ENCODE peak calls at places on chromosomes 13 and 19, in seven cellular contexts. L is progenitor cell of endocrine pancreas; C is activated gamma-delta T cell; V is stimulated activated naive CD8-positive, alpha-beta T cell treated with anti-CD3 and anti-CD28 coated beads, Interleukin-15, Interleukin-2, amounts not matched to agents 100 U/mL and 50 U/mL, for 24 hours; X is naive thymus-derived CD8-positive, alpha-beta T cell; S is breast epithelium; U is lower leg skin. W is an unnamed sample.

GRCh38 chr13:112693831-112694497 is 4.1 kb downstream of the ATP11A start:
- DNase-seq in U (no peak), S (peak), V (no peak), X (no peak), C (no peak), L (no peak), W (no peak)

GRCh38 chr19:41546386-41546789 is 29.6 kb upstream of the CEACAM21 start:
- DNase-seq in L (no peak), S (no peak), U (no peak), V (no peak), C (no peak), X (peak), W (no peak)

GRCh38 chr19:2252481-2253105 is 3.5 kb downstream of the AMH start:
- DNase-seq in U (no peak), X (no peak), L (no peak), C (no peak), V (no peak), S (no peak), W (no peak)

GRCh38 chr19:41958367-41959055 is 610 bp downstream of the RABAC1 start:
- DNase-seq in U (peak), C (peak), S (peak), V (peak), X (peak), L (peak), W (peak)

GRCh38 chr19:45250832-45251451 is at the start of gene MARK4:
- DNase-seq in V (peak), X (peak), C (peak), L (peak), S (no peak), U (no peak), W (peak)

GRCh38 chr13:66996503-66996902 is 233.6 kb downstream of the PCDH9 start:
- DNase-seq in U (no peak), L (no peak), C (no peak), V (no peak), X (no peak), S (no peak), W (no peak)

GRCh38 chr13:109271061-109271460 is 515.3 kb downstream of the IRS2 start:
- DNase-seq in X (no peak), U (no peak), C (no peak), L (no peak), S (no peak), V (no peak), W (no peak)

GRCh38 chr13:105591308-105591707 is 944.2 kb downstream of the EFNB2 start:
- DNase-seq in U (no peak), L (no peak), S (no peak), V (no peak), C (no peak), X (no peak), W (no peak)

GRCh38 chr13:97058417-97058816 is 64.1 kb upstream of the OXGR1 start:
- DNase-seq in X (no peak), V (no peak), U (no peak), C (no peak), L (no peak), S (no peak), W (no peak)

GRCh38 chr13:40982772-40983171 is 36.3 kb downstream of the ELF1 start:
- DNase-seq in S (no peak), U (peak), V (peak), C (no peak), L (no peak), X (peak), W (no peak)

GRCh38 chr13:42893346-42893745 is 98.7 kb downstream of the EPSTI1 start:
- DNase-seq in U (no peak), C (no peak), V (no peak), X (no peak), L (no peak), S (no peak), W (no peak)

GRCh38 chr19:58059003-58059671 is at the start of gene ZNF135:
- DNase-seq in L (peak), U (peak), V (peak), S (peak), X (peak), C (no peak), W (peak)

GRCh38 chr13:71964491-71965108 is 97.6 kb upstream of the DACH1 start:
- DNase-seq in S (no peak), C (no peak), U (no peak), X (no peak), L (no peak), V (no peak), W (no peak)

GRCh38 chr19:46131485-46132143 is 7.1 kb upstream of the IGFL3 start:
- DNase-seq in X (no peak), C (no peak), L (no peak), U (no peak), V (no peak), S (no peak), W (no peak)

GRCh38 chr19:38852231-38853044 is 2.7 kb upstream of the HNRNPL start:
- DNase-seq in U (peak), X (peak), S (peak), C (peak), L (peak), V (peak), W (no peak)

GRCh38 chr13:39765801-39766463 is 110.5 kb downstream of the COG6 start:
- DNase-seq in U (peak), C (no peak), L (no peak), S (no peak), V (peak), X (no peak), W (peak)

GRCh38 chr13:40563350-40564125 is 102.9 kb downstream of the FOXO1 start:
- DNase-seq in L (no peak), X (no peak), V (no peak), C (no peak), S (no peak), U (no peak), W (no peak)

GRCh38 chr19:32450217-32450616 is 44.6 kb downstream of the DPY19L3 start:
- DNase-seq in L (no peak), S (no peak), U (no peak), C (no peak), V (no peak), X (no peak), W (no peak)

GRCh38 chr13:20064128-20064527 is 96.7 kb downstream of the GJA3 start:
- DNase-seq in L (no peak), S (no peak), U (no peak), C (no peak), V (no peak), X (no peak), W (no peak)

GRCh38 chr19:38792250-38793111 is 3.5 kb downstream of the LGALS7B start:
- DNase-seq in X (peak), L (no peak), C (no peak), V (peak), S (no peak), U (no peak), W (no peak)

GRCh38 chr19:36113895-36114762 is 546 bp downstream of the POLR2I start:
- DNase-seq in U (peak), L (peak), C (no peak), V (peak), X (no peak), S (no peak), W (peak)

GRCh38 chr19:29467824-29468401 is 57.9 kb upstream of the VSTM2B start:
- DNase-seq in L (no peak), V (peak), U (no peak), S (no peak), C (no peak), X (no peak), W (no peak)

GRCh38 chr13:93420206-93420605 is 193.6 kb downstream of the GPC6 start:
- DNase-seq in U (no peak), S (no peak), L (no peak), V (no peak), X (no peak), C (no peak), W (no peak)

GRCh38 chr19:17627921-17628320 is 60.2 kb downstream of the UNC13A start:
- DNase-seq in L (no peak), U (no peak), S (no peak), C (no peak), V (no peak), X (no peak), W (no peak)

GRCh38 chr19:37872383-37872782 is 34.0 kb downstream of the WDR87 start:
- DNase-seq in S (no peak), C (no peak), L (no peak), U (no peak), V (no peak), X (no peak), W (no peak)

W was measured in nucleus accumbens.